ENCODE peak calls at places on chromosomes 13 and 19, in five cellular contexts. A, I, D, Q and Z are unnamed samples.

GRCh38 chr19:33388231-33388816 is 14.8 kb downstream of the CEBPG start:
- DNase-seq in A (no peak), I (no peak), D (no peak), Q (no peak), Z (no peak)

GRCh38 chr13:113105032-113105993 is at the start of gene F7:
- DNase-seq in A (no peak), I (no peak), D (no peak), Q (no peak), Z (no peak)

GRCh38 chr19:1765182-1765903 is 12.0 kb downstream of the ONECUT3 start:
- DNase-seq in A (no peak), I (no peak), D (no peak), Q (no peak), Z (no peak)

GRCh38 chr19:43625918-43626579 is 6.6 kb upstream of the ZNF428 start:
- DNase-seq in A (no peak), I (no peak), D (no peak), Q (no peak), Z (no peak)

GRCh38 chr13:82571653-82572052 is 1310.6 kb downstream of the SLITRK1 start:
- DNase-seq in A (no peak), I (no peak), D (no peak), Q (no peak), Z (no peak)

GRCh38 chr19:57708641-57709354 is at the start of gene ZNF154:
- DNase-seq in A (peak), I (peak), D (peak), Q (peak), Z (no peak)

GRCh38 chr19:43332058-43332922 is 21.2 kb upstream of the CD177 start:
- DNase-seq in A (no peak), I (no peak), D (no peak), Q (no peak), Z (no peak)

GRCh38 chr13:37074703-37075102 is 15.2 kb upstream of the SUPT20H start:
- DNase-seq in A (no peak), I (no peak), D (no peak), Q (peak), Z (no peak)